ENCODE peak calls at places on chromosome X, in four cellular contexts. C is AG10803, A is fibroblast of mammary gland, T is suprapubic skin. I is an unnamed sample.

GRCh38 chrX:108601276-108601675 is 135.1 kb downstream of the IRS4 start:
- DNase-seq in C (no peak), A (no peak), T (no peak), I (no peak)

GRCh38 chrX:155027509-155028066 is 944 bp downstream of the FUNDC2 start:
- DNase-seq in T (no peak), A (peak), C (peak), I (peak)

GRCh38 chrX:13151806-13152510 is 107.5 kb upstream of the FAM9C start:
- DNase-seq in A (peak), T (no peak), C (peak), I (peak)

GRCh38 chrX:150291014-150291413 is 72.1 kb upstream of the MAMLD1 start:
- DNase-seq in T (no peak), C (no peak), A (no peak), I (no peak)

GRCh38 chrX:47047989-47048388 is 30.3 kb upstream of the RGN start:
- DNase-seq in A (peak), T (no peak), C (no peak), I (no peak)

GRCh38 chrX:110399497-110399896 is 40.8 kb downstream of the RTL9 start:
- DNase-seq in T (no peak), C (no peak), A (no peak), I (no peak)

GRCh38 chrX:49053223-49054072 is 5.4 kb upstream of the CCDC120 start:
- DNase-seq in C (peak), A (peak), T (no peak), I (no peak)

GRCh38 chrX:147570483-147570882 is 341.2 kb upstream of the FMR1 start:
- DNase-seq in T (no peak), C (no peak), A (no peak), I (no peak)

GRCh38 chrX:128891554-128891953 is 631.7 kb downstream of the SMARCA1 start:
- DNase-seq in T (no peak), A (no peak), C (no peak), I (no peak)

GRCh38 chrX:111442791-111443190 is 30.8 kb upstream of the DCX start:
- DNase-seq in C (no peak), T (no peak), A (no peak), I (no peak)

GRCh38 chrX:2690856-2691542 is at the start of gene CD99:
- DNase-seq in C (peak), A (peak), T (peak), I (peak)

GRCh38 chrX:112851806-112852205 is 11.2 kb upstream of the AMOT start:
- DNase-seq in T (no peak), A (peak), C (peak), I (no peak)

GRCh38 chrX:54447461-54447860 is 7.3 kb downstream of the TSR2 start:
- DNase-seq in C (peak), A (peak), T (no peak), I (no peak)

GRCh38 chrX:8738588-8739189 is 6.8 kb upstream of the ANOS1 start:
- DNase-seq in A (peak), T (no peak), C (peak), I (no peak)

GRCh38 chrX:118644378-118644777 is 83.0 kb upstream of the IL13RA1 start:
- DNase-seq in A (peak), T (no peak), C (peak), I (peak)
- TF ChIP-seq CTCF in A (peak), T (peak), C (peak), I (peak)

GRCh38 chrX:152899874-152900719 is 2.2 kb downstream of the ZNF185 start:
- DNase-seq in C (no peak), A (no peak), T (no peak), I (no peak)

GRCh38 chrX:152903589-152903988 is 5.7 kb downstream of the ZNF185 start:
- DNase-seq in A (no peak), C (no peak), T (no peak), I (no peak)

GRCh38 chrX:152900937-152901445 is 3.1 kb downstream of the ZNF185 start:
- DNase-seq in C (no peak), T (no peak), A (no peak), I (no peak)

GRCh38 chrX:152902502-152902820 is 4.6 kb downstream of the ZNF185 start:
- DNase-seq in T (no peak), C (no peak), A (no peak), I (no peak)

GRCh38 chrX:152901816-152902501 is 4.1 kb downstream of the ZNF185 start:
- DNase-seq in C (no peak), A (no peak), T (no peak), I (no peak)
- TF ChIP-seq CTCF in C (no peak), A (no peak), T (no peak), I (no peak)

DNA sequence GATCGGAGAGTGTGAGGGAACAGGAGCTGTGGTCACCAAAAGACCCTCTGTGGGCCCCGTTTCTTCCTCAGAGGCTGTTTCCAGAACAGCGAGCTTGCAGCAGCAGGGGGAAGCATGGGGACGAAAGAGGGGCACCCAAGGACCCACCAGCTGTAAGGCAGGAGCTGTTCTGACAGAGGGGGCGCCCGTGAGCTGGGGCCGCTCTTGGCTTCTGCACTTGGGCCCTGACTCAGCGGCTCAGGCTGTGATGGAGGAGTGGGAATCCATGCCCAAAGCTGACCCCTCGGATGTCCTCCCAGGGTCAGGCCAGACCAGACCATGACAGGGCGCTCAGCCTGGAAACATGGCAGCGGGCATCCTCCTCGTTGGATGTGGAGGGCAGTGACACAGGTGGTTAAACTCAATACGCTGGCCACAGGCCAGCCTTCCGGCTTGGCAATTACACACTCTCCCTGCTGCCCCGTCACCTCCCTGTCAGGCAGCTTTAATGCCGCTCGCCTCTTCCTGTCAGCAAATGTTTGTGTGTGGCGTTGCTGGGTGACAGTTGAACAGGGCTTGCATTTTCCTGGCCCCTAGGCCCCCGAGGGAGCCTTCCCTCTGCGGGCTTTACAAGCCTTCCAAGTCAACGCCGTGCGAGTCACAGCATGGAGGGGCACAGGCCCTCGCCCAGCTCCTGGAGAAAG is 620.2 kb downstream of the BCOR start:
- DNase-seq in C (peak), A (no peak), T (peak), I (no peak)
- TF ChIP-seq CTCF in C (no peak), A (no peak), T (no peak), I (peak)

GRCh38 chrX:133745361-133745760 is 240.0 kb downstream of the GPC3 start:
- DNase-seq in C (no peak), A (no peak), T (no peak), I (no peak)
- TF ChIP-seq CTCF in C (no peak), A (no peak), T (no peak), I (no peak)

GRCh38 chrX:100654256-100654655 is 10.3 kb downstream of the SRPX2 start:
- DNase-seq in T (no peak), A (peak), C (peak), I (peak)
- TF ChIP-seq CTCF in T (no peak), A (peak), C (peak), I (peak)

GRCh38 chrX:133045986-133046385 is 50.9 kb downstream of the USP26 start:
- DNase-seq in C (peak), A (peak), T (no peak), I (no peak)
- TF ChIP-seq CTCF in C (peak), A (peak), T (no peak), I (no peak)

GRCh38 chrX:136954930-136955329 is 74.4 kb upstream of the RBMX start:
- DNase-seq in T (no peak), A (peak), C (peak), I (peak)
- TF ChIP-seq CTCF in T (peak), A (peak), C (peak), I (peak)

GRCh38 chrX:23953908-23954269 is 46.1 kb downstream of the CXorf58 start:
- DNase-seq in A (no peak), T (no peak), C (no peak), I (no peak)
- TF ChIP-seq CTCF in A (no peak), T (no peak), C (no peak), I (peak)

I was measured in HFFc6.